ENCODE peak calls at places on chromosomes 6 and 20, in four cellular contexts. W, Z, T and M are unnamed samples.

GRCh38 chr6:47241742-47242482 is 67.8 kb downstream of the TNFRSF21 start:
- DNase-seq in W (no peak), T (no peak), Z (no peak), M (no peak)

GRCh38 chr6:115976321-115976870 is 84.3 kb downstream of the FRK start:
- DNase-seq in Z (no peak), T (no peak), W (no peak), M (no peak)

GRCh38 chr6:106411643-106412200 is 51.2 kb downstream of the CRYBG1 start:
- DNase-seq in W (no peak), T (no peak), Z (no peak), M (no peak)

GRCh38 chr20:3071610-3072529 is at the start of gene OXT:
- DNase-seq in T (no peak), Z (no peak), W (no peak), M (no peak)

GRCh38 chr6:133546098-133546497 is 304.9 kb downstream of the EYA4 start:
- DNase-seq in T (no peak), Z (no peak), W (no peak), M (no peak)

GRCh38 chr6:19408331-19408730 is 428.8 kb upstream of the ID4 start:
- DNase-seq in T (no peak), W (no peak), Z (no peak), M (no peak)

GRCh38 chr20:6122111-6122872 is 538 bp downstream of the FERMT1 start:
- DNase-seq in W (peak), T (no peak), Z (no peak), M (no peak)

GRCh38 chr6:52566853-52567279 is 10.0 kb downstream of the TRAM2 start:
- DNase-seq in T (no peak), W (peak), Z (no peak), M (no peak)

GRCh38 chr20:19583532-19584175 is 174.4 kb upstream of the RIN2 start:
- DNase-seq in T (no peak), Z (peak), W (peak), M (peak)

GRCh38 chr20:16491277-16491912 is 81.9 kb downstream of the KIF16B start:
- DNase-seq in T (peak), Z (no peak), W (no peak), M (no peak)

GRCh38 chr6:43768983-43769525 is 957 bp upstream of the VEGFA start:
- DNase-seq in Z (peak), T (no peak), W (no peak), M (no peak)

GRCh38 chr6:13923527-13924145 is 1.1 kb upstream of the RNF182 start:
- DNase-seq in Z (no peak), T (no peak), W (no peak), M (no peak)

GRCh38 chr6:157054531-157054979 is 268.8 kb downstream of the TMEM242 start:
- DNase-seq in T (no peak), Z (no peak), W (no peak), M (no peak)

GRCh38 chr6:26199057-26199772 is 112.0 kb downstream of the HFE start:
- DNase-seq in W (peak), Z (peak), T (peak), M (peak)

GRCh38 chr6:157263146-157263545 is 60.2 kb downstream of the TMEM242 start:
- DNase-seq in T (no peak), W (no peak), Z (no peak), M (no peak)

GRCh38 chr6:51702851-51703250 is 384.6 kb downstream of the PKHD1 start:
- DNase-seq in Z (no peak), T (no peak), W (no peak), M (no peak)

GRCh38 chr6:136063095-136063494 is 187.0 kb downstream of the MTFR2 start:
- DNase-seq in W (no peak), Z (no peak), T (no peak), M (no peak)

GRCh38 chr6:150208606-150209352 is 65.9 kb downstream of the PPP1R14C start:
- DNase-seq in W (no peak), Z (no peak), T (no peak), M (no peak)

GRCh38 chr6:17999430-17999829 is 12.0 kb upstream of the KIF13A start:
- DNase-seq in W (no peak), Z (no peak), T (no peak), M (no peak)

GRCh38 chr6:136073216-136073615 is 176.9 kb downstream of the MTFR2 start:
- DNase-seq in T (no peak), W (no peak), Z (no peak), M (no peak)

GRCh38 chr20:1867495-1868260 is 27.5 kb upstream of the SIRPA start:
- DNase-seq in Z (no peak), T (no peak), W (no peak), M (no peak)

GRCh38 chr20:50379049-50379990 is 130.9 kb upstream of the PTPN1 start:
- DNase-seq in W (no peak), T (no peak), Z (peak), M (no peak)

GRCh38 chr6:156993713-156994112 is 216.5 kb downstream of the ARID1B start:
- DNase-seq in T (no peak), Z (no peak), W (no peak), M (no peak)

GRCh38 chr6:140445474-140446004 is 1071.1 kb upstream of the CITED2 start:
- DNase-seq in W (no peak), Z (no peak), T (no peak), M (no peak)

GRCh38 chr20:19993937-19994667 is 23.1 kb upstream of the NAA20 start:
- DNase-seq in T (no peak), W (no peak), Z (no peak), M (no peak)

GRCh38 chr6:158033077-158033750 is 51.6 kb downstream of the SYNJ2 start:
- DNase-seq in T (no peak), Z (no peak), W (no peak), M (no peak)

GRCh38 chr6:107418118-107418517 is 41.2 kb downstream of the PDSS2 start:
- DNase-seq in W (peak), T (no peak), Z (no peak), M (no peak)

GRCh38 chr20:20594171-20594530 is 118.3 kb downstream of the RALGAPA2 start:
- DNase-seq in T (no peak), Z (peak), W (peak), M (no peak)

GRCh38 chr6:154705471-154706113 is 27.6 kb upstream of the SCAF8 start:
- DNase-seq in Z (no peak), W (no peak), T (no peak), M (no peak)

GRCh38 chr6:154165488-154165887 is 126.4 kb downstream of the OPRM1 start:
- DNase-seq in Z (no peak), T (no peak), W (no peak), M (no peak)

GRCh38 chr20:50586531-50587232 is 76.5 kb downstream of the PTPN1 start:
- DNase-seq in W (no peak), T (no peak), Z (no peak), M (no peak)

GRCh38 chr6:84801250-84801649 is 36.9 kb upstream of the TBX18 start:
- DNase-seq in W (no peak), T (no peak), Z (no peak), M (no peak)

GRCh38 chr6:88919032-88919431 is 44.4 kb downstream of the RNGTT start:
- DNase-seq in Z (no peak), T (no peak), W (no peak), M (no peak)

GRCh38 chr6:160128879-160129516 is 7.4 kb downstream of the SLC22A1 start:
- DNase-seq in W (no peak), T (no peak), Z (peak), M (no peak)

GRCh38 chr6:67594366-67594765 is 1040.7 kb upstream of the ADGRB3 start:
- DNase-seq in T (no peak), Z (no peak), W (no peak), M (no peak)

GRCh38 chr6:153392156-153392555 is 261.1 kb upstream of the RGS17 start:
- DNase-seq in W (no peak), T (no peak), Z (no peak), M (no peak)

GRCh38 chr20:62734336-62734735 is 25.7 kb downstream of the NTSR1 start:
- DNase-seq in T (no peak), Z (no peak), W (no peak), M (no peak)

GRCh38 chr20:62733891-62734290 is 25.3 kb downstream of the NTSR1 start:
- DNase-seq in W (no peak), Z (no peak), T (no peak), M (no peak)

GRCh38 chr20:62735331-62735821 is 26.7 kb downstream of the NTSR1 start:
- DNase-seq in W (no peak), T (no peak), Z (no peak), M (no peak)

GRCh38 chr20:62736026-62736406 is 27.4 kb downstream of the NTSR1 start:
- DNase-seq in T (no peak), W (no peak), Z (no peak), M (no peak)

DNA sequence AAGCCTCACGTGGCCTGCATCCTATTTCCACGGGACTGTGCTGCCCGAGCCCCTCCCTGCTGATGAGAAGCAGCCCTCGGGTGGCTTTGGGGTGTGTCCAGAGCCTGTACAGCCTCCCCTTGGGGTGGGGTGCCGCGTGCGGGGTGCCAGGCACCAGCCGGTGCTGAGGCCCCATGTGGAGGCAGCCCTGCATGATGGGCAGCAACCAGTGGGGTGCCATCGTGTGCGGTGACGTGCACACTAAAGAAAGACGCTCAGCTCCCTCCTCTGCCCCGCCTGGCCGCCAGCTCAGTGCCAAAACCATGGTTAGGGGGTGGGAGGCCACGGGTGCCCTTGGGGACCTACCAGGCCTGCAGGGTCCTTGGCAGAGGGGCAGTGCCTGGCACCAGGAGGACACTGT is 26.2 kb downstream of the NTSR1 start:
- DNase-seq in W (no peak), Z (no peak), T (no peak), M (no peak)
- TF ChIP-seq USF2 in W (no peak), Z (no peak), T (no peak), M (no peak)

DNA sequence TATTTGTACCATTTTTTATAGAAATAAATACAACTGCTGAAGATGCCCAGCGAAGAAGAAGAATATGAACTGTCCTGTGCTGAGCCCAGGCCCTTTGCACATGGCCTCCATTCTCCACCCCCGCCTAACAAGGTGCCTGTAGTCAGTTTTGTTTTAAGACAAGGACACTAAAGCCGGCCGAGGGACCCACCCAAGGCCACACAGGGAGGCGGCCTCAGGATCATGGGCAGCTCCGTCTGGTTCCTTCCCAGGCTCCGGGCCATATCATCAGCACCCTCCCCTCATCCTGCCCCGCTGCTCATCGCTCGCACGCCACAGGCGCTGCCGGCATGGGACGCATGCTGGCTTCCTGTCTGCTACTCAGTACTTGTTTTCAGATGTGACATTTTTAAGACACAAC is 21.3 kb downstream of the PSMG4 start:
- DNase-seq in T (no peak), Z (no peak), W (no peak), M (no peak)
- TF ChIP-seq TCF12 in T (no peak), Z (no peak), W (no peak), M (no peak)

DNA sequence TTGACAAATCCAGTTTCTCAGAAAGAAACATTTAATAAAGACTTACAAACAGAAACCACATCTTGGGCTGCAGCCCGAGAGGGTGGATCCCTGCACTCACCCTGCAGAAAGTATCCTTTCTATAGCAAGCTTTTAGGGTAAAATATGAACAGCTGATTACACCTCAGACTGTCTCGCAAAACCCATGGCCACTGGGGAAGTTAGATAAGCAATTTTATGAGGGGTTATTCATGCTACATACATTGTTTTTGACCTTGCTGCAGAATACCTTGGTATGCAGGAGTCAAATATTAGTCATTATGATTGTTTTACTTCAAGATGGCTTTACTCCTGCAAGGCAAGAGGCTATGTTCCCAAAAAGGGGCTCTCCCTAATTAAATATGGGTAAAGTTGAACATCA is 126.9 kb downstream of the OR2B2 start:
- DNase-seq in W (no peak), T (no peak), Z (no peak), M (no peak)
- TF ChIP-seq USF2 in W (no peak), T (no peak), Z (no peak), M (no peak)

DNA sequence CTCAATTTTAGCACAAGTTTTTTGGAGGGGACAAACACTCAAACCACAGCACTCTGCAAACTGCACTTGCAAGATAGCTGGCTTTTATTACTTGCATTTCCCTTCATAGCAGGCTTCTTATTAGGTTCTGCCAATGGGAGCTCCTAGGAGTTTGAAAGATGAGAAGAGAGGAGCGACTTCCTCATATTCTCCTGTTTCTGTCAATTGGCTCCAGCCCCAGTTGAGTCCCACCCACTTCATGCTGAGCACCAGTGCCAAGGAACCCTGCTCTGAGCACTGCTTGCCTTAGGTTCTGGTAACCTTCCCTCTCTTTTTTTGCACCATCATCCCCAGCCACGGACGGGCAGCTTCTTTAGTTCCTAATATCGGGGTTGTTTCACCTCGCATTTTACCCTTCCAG is 67.9 kb downstream of the PSMB1 start:
- DNase-seq in T (no peak), W (no peak), Z (no peak), M (no peak)
- TF ChIP-seq TCF12 in T (no peak), W (no peak), Z (no peak), M (no peak)

GRCh38 chr6:78489874-78490273 is 377.5 kb upstream of the IRAK1BP1 start:
- DNase-seq in W (no peak), Z (no peak), T (no peak), M (no peak)

GRCh38 chr6:78487401-78487800 is 379.9 kb upstream of the IRAK1BP1 start:
- DNase-seq in W (no peak), T (no peak), Z (no peak), M (no peak)

DNA sequence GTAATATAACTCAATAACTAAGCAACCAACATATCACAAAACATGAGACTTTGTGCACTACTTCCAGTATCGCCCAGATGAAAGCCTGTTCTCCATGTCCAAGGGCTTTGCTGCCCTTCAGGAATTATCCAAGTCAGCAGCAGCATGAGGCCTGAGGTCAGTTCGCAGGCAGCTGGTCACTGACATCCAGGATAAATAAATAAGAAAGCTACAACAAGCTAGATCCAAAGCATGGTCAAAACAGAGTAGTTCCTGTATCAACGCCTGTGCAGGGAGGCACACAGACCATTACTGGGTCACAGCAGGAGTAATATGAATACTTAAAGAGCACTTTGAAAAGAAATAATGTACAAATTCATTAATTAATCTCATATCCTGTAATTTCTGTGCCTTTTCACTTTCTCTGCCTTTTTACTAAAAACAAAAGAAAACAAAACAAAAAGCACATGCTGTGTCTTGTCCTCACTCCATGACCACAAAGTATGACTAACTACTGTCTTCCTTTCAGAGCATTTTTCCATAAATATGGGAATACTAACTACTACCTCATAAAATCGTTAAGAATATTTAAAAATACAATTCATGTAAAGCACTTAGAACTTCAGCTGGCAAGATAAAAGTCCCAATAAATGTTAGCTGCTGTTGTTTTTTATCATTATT is 374.9 kb upstream of the IRAK1BP1 start:
- DNase-seq in Z (no peak), T (no peak), W (no peak), M (no peak)
- TF ChIP-seq USF2 in Z (no peak), T (no peak), W (no peak), M (no peak)

GRCh38 chr6:45417461-45417860 is 39.7 kb upstream of the SUPT3H start:
- DNase-seq in Z (no peak), T (no peak), W (no peak), M (no peak)

GRCh38 chr6:45415315-45415714 is 37.6 kb upstream of the SUPT3H start:
- DNase-seq in W (no peak), Z (no peak), T (no peak), M (no peak)

GRCh38 chr6:45419574-45420082 is 41.9 kb upstream of the SUPT3H start:
- DNase-seq in Z (peak), T (no peak), W (peak), M (peak)

GRCh38 chr6:45416700-45417099 is 39.0 kb upstream of the SUPT3H start:
- DNase-seq in Z (no peak), T (no peak), W (no peak), M (no peak)

GRCh38 chr6:45415778-45416518 is 38.2 kb upstream of the SUPT3H start:
- DNase-seq in T (no peak), Z (no peak), W (no peak), M (no peak)
- TF ChIP-seq TCF12 in T (no peak), Z (no peak), W (no peak), M (no peak)

GRCh38 chr6:83169511-83169910 is 23.6 kb downstream of the PGM3 start:
- DNase-seq in Z (no peak), T (no peak), W (no peak), M (no peak)
- TF ChIP-seq USF2 in Z (no peak), T (no peak), W (no peak), M (no peak)